ENCODE peak calls at places on chromosomes 6 and 20, in five cellular contexts. X is IMR-90, J is sigmoid colon, G is prostate gland, K is uterus. N is an unnamed sample.

GRCh38 chr6:161748535-161749386 is 474.9 kb upstream of the AGPAT4 start:
- DNase-seq in X (no peak), K (no peak), J (no peak), G (no peak), N (no peak)

GRCh38 chr6:156175971-156176421 is 601.2 kb upstream of the ARID1B start:
- DNase-seq in G (peak), X (no peak), J (peak), K (peak), N (no peak)

GRCh38 chr6:30725713-30726505 is 5.8 kb downstream of the TUBB start:
- DNase-seq in G (no peak), X (peak), J (no peak), K (no peak), N (peak)

GRCh38 chr6:62746968-62747367 is 460.9 kb upstream of the KHDRBS2 start:
- DNase-seq in X (no peak), K (no peak), J (no peak), G (no peak), N (no peak)

GRCh38 chr6:93017213-93017612 is 402.1 kb downstream of the EPHA7 start:
- DNase-seq in J (no peak), X (no peak), G (no peak), K (no peak), N (no peak)

GRCh38 chr6:156934054-156934424 is 156.9 kb downstream of the ARID1B start:
- DNase-seq in J (no peak), K (no peak), X (no peak), G (no peak), N (no peak)

GRCh38 chr6:29762781-29763214 is 39.6 kb downstream of the HLA-F start:
- DNase-seq in K (no peak), J (no peak), G (no peak), X (no peak), N (no peak)

GRCh38 chr6:56594699-56595098 is 48.0 kb downstream of the DST start:
- DNase-seq in X (no peak), K (no peak), G (no peak), J (no peak), N (no peak)

GRCh38 chr6:107665386-107665785 is 158.7 kb downstream of the SCML4 start:
- DNase-seq in K (no peak), X (peak), G (no peak), J (no peak), N (no peak)

GRCh38 chr20:42961771-42962170 is 227.9 kb downstream of the PTPRT start:
- DNase-seq in K (no peak), J (no peak), G (no peak), X (no peak), N (no peak)

GRCh38 chr20:57187068-57187634 is 79.3 kb downstream of the BMP7 start:
- DNase-seq in G (no peak), J (no peak), X (no peak), K (no peak), N (no peak)

GRCh38 chr6:111530777-111531176 is 47.8 kb upstream of the REV3L start:
- DNase-seq in K (no peak), X (no peak), J (no peak), G (no peak), N (no peak)

GRCh38 chr6:127464881-127465459 is 5.8 kb upstream of the KIAA0408 start:
- DNase-seq in J (peak), K (peak), X (peak), G (peak), N (no peak)

GRCh38 chr6:21987501-21987957 is 309.3 kb downstream of the PRL start:
- DNase-seq in K (peak), J (peak), G (peak), X (peak), N (no peak)

GRCh38 chr6:112360498-112360897 is 13.4 kb downstream of the RFPL4B start:
- DNase-seq in X (peak), G (no peak), K (no peak), J (no peak), N (no peak)

GRCh38 chr6:34235605-34236422 is 859 bp upstream of the HMGA1 start:
- DNase-seq in G (peak), K (peak), X (peak), J (peak), N (peak)

GRCh38 chr20:49569403-49570115 is 1.6 kb upstream of the PTGIS start:
- DNase-seq in G (no peak), J (peak), K (peak), X (peak), N (no peak)

GRCh38 chr6:166608819-166609218 is 18.2 kb downstream of the RPS6KA2 start:
- DNase-seq in G (no peak), X (peak), J (no peak), K (no peak), N (no peak)

GRCh38 chr6:139436521-139437348 is 62.3 kb upstream of the CITED2 start:
- DNase-seq in X (no peak), G (no peak), J (no peak), K (no peak), N (no peak)

GRCh38 chr20:63829943-63830820 is 882 bp downstream of the ZBTB46 start:
- DNase-seq in K (peak), J (no peak), X (peak), G (no peak), N (no peak)

DNA sequence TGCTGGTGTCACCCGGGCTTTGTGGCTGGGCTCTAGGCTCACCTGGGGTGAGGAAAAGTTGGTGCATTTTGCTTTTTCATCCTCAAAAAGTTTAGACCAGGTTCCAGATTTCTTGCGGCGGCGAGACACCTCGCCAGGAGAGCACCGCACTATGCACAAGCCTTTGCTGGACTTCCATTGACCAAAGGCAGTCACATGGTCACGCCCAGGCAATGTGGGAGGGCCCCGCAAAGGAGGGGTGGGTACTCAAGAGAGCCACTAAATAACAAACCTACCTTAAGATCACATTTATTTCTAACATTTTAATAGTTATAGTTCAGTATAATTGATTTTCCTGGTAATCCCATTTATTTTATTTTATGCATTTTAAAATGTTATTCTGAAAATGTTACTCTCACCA is 3.0 kb upstream of the KIF16B start:
- DNase-seq in X (no peak), G (no peak), K (no peak), J (no peak), N (no peak)
- H3K4me3 ChIP-seq in X (no peak), G (no peak), K (no peak), J (no peak), N (no peak)

GRCh38 chr20:33490023-33490933 is at the start of gene CBFA2T2:
- DNase-seq in G (no peak), K (peak), X (peak), J (peak), N (no peak)
- TF ChIP-seq POLR2A in G (peak), K (no peak), X (no peak), J (no peak), N (no peak)

DNA sequence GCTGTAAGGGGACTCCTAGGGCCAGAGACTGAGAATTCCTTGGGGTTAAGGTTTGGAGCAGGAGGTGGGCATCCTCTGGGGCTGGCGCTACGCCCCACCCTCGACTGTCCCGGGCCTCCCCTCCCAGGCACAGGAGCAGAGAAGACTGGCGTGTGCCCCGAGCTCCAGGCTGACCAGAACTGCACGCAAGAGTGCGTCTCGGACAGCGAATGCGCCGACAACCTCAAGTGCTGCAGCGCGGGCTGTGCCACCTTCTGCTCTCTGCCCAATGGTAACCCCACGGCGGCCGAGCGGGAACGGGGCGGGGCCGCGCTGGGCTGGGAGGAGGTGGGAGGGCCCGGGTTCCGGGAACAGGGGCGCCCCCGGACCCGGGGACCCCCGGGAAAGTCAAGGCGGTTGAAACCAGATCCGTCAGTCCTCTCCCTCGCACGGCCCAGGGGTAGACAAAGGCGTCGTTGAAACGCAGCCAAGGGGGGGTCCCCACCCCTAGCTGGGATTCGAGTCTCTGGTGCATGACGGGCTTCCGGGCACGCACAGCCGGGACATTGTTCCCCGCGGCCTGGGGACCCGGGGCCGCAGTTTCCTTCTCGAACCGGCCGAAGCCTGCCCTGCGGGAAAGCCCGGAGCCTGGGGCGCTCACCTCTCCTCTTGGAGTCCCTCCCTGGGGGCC is 844 bp downstream of the WFDC2 start:
- DNase-seq in K (no peak), G (peak), X (no peak), J (peak), N (no peak)
- H3K4me3 ChIP-seq in K (peak), G (peak), X (peak), J (peak), N (peak)

GRCh38 chr20:35718972-35719635 is 19.9 kb downstream of the ROMO1 start:
- DNase-seq in X (no peak), J (no peak), G (no peak), K (no peak), N (no peak)

GRCh38 chr20:35719717-35720116 is 20.5 kb downstream of the ROMO1 start:
- DNase-seq in G (no peak), J (no peak), K (no peak), X (no peak), N (no peak)

GRCh38 chr20:35720165-35721123 is 21.2 kb downstream of the ROMO1 start:
- DNase-seq in J (no peak), X (no peak), K (no peak), G (no peak), N (no peak)

GRCh38 chr20:35721219-35721618 is 20.8 kb downstream of the RBM39 start:
- DNase-seq in J (no peak), G (no peak), X (no peak), K (no peak), N (no peak)

GRCh38 chr20:35721621-35722020 is 20.4 kb downstream of the RBM39 start:
- DNase-seq in X (no peak), K (no peak), J (no peak), G (no peak), N (no peak)
- TF ChIP-seq POLR2A in X (no peak), K (no peak), J (no peak), G (no peak), N (no peak)